ENCODE peak calls at places on chromosomes 1 and 21, in four cellular contexts. X, W, P and R are unnamed samples. For H3K27me3, the result is how much of the 10 kb centered on the place peaks cover.

GRCh38 chr21:31132574-31133242 is 94.4 kb upstream of the KRTAP19-8 start:
- DNase-seq in X (peak), W (no peak), P (no peak), R (no peak)

GRCh38 chr21:31182231-31183129 is 144.2 kb upstream of the KRTAP19-8 start:
- DNase-seq in X (no peak), W (no peak), P (no peak), R (no peak)

GRCh38 chr1:104380003-104380402 is 630.3 kb downstream of the AMY1C start:
- DNase-seq in X (no peak), W (no peak), P (no peak), R (no peak)

GRCh38 chr1:172916126-172916525 is 134.6 kb downstream of the TNFSF18 start:
- DNase-seq in X (no peak), W (no peak), P (no peak), R (no peak)

GRCh38 chr1:54714881-54715492 is 674 bp upstream of the TTC4 start:
- DNase-seq in X (no peak), W (no peak), P (no peak), R (peak)

GRCh38 chr1:143736562-143736961 is 235.2 kb downstream of the FAM72C start:
- DNase-seq in X (no peak), W (no peak), P (no peak), R (peak)

GRCh38 chr1:203673550-203674411 is 47.1 kb downstream of the ATP2B4 start:
- DNase-seq in X (peak), W (peak), P (peak), R (peak)

GRCh38 chr1:63523738-63524137 is 413 bp downstream of the EFCAB7 start:
- DNase-seq in X (no peak), W (peak), P (no peak), R (no peak)

GRCh38 chr1:10791117-10791951 is 5.1 kb downstream of the CASZ1 start:
- DNase-seq in X (no peak), W (no peak), P (peak), R (peak)

GRCh38 chr21:39972471-39972870 is 105.2 kb downstream of the PCP4 start:
- DNase-seq in X (no peak), W (no peak), P (no peak), R (no peak)

GRCh38 chr1:211488641-211489040 is 3.3 kb downstream of the RD3 start:
- DNase-seq in X (no peak), W (no peak), P (no peak), R (no peak)

GRCh38 chr1:66696771-66697170 is 55.5 kb upstream of the DYNLT5 start:
- DNase-seq in X (no peak), W (no peak), P (no peak), R (no peak)

GRCh38 chr1:171455967-171456366 is 29.4 kb upstream of the PRRC2C start:
- DNase-seq in X (no peak), W (no peak), P (no peak), R (no peak)

DNA sequence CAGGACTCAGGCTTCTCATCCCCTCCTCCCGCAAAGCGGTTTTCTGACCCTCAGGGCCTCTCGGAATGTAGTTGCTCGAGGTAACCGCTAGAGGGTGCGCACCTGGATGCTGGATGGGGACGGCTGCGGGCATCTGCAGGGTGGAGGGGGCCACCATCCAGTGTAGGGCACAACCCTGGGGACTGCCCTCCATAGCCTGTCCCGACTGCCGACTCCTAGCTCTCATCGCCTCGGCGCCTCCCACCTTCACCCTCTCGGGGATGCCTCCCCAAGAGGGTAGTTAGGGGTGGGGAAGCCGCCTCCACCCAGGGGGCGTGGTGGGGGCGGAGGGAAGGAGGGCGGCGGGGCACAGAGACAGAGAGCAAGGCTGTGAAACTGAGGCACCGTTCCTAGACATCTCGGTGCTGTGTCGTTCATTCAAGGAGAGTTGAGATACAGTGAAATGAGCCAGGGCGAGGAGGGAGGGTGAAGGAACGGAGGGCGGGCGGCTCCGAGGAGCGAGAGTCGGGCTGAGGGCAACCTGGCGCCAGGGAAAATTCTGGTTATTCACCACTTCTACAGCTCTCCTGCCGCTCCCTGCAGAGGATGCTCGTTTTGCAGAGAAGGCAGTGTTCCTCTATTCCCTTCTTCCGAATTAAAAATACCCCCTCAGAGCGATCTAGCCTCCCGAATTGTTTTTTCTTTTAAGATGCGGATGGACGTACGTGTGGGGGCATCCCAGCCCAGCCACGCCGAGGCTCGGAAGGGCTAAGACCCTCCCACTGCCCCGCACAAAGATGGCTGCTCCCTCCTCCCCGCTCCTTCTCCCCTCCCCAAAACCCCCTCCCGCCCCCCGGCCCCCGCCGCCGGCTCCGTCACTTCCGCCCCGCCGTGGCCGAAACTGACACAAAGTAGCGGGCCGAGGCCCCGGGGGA is at the start of gene ATP8B2:
- DNase-seq in X (peak), W (peak), P (peak), R (peak)
- H3K27me3 ChIP-seq in X (under half), W (under half), P (under half), R (under half)

DNA sequence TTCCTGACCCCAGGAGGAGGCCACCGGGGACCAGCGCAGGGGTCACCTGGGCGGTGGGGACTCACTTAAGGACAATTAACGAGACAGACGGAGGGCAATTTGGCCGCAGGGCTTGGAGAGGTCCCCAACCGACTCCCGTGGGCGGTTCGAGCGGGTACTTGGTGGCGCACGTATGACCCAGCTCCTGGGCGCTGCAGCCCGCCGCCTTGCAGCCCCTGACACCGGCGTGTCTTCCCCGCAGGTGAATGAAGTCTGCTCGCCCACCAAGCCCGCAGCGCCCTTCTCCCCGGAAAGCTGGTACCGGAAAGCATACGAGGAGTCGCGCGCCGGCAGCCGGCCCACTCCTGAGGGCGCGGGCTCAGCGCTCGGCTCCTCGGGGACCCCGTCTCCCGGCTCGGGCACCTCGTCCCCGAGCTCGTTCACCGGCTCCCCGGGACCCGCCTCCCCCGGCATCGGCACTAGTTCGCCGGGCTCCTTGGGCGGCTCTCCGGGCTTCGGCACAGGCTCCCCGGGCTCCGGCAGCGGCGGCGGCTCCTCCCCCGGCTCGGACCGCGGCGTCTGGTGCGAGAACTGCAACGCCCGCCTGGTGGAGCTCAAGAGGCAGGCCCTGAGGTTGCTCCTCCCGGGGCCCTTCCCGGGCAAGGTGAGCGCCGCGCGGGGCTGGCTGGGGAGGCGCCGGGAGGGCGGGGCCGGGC is 1.4 kb downstream of the KIF26B start:
- DNase-seq in X (peak), W (peak), P (peak), R (peak)
- H3K4me3 ChIP-seq in X (peak), W (peak), P (peak), R (peak)

DNA sequence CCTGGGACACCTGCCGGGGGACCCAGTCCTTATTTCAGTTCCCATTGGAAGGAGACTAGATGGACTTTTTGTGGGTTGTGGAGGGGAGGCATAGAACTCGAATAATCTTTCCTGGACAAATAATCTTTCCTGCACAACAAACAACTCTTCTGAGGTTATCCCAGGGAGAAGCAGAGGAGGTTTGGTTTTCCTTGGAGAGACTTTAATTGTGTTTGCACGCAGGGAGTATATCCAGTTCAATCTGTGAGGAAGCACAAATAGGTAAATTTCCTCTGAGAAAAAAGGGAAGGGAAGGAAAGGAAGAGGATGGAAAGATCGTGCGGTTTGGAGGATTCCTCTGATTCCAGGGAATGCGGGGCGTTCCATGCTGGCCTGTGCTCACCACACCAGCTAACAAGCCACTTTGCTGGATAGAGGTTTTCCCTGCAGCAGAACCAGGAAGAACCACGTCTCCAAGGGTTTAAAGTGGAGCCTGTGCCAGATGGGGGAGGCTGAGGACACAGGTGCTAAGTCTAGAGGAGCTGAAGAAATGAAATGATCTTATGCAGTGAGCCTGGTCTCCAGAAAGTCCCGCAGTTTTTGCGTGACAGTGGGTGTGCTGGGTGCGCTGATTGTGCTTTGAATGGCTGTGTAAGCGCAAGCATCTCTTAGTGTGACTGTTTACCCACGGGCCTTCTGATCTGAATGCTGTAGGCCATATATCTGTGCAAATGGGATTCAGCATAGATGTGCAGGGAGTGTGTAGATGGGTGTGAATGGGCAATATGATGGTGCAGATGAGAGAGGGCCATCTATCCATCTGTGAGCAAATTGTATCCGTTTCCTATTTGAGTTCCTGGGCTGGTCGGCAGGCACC is 7.5 kb downstream of the PAX7 start:
- DNase-seq in X (no peak), W (no peak), P (no peak), R (peak)
- H3K27me3 ChIP-seq in X (half or more), W (half or more), P (half or more), R (half or more)

GRCh38 chr1:109667452-109668122 is at the start of gene GSTM2:
- DNase-seq in X (peak), W (peak), P (peak), R (peak)

GRCh38 chr1:109671067-109671466 is 3.2 kb downstream of the GSTM2 start:
- DNase-seq in X (no peak), W (no peak), P (no peak), R (peak)

GRCh38 chr1:109668123-109668800 is 405 bp downstream of the GSTM2 start:
- DNase-seq in X (no peak), W (no peak), P (no peak), R (no peak)

GRCh38 chr1:109664671-109665070 is 3.2 kb upstream of the GSTM2 start:
- DNase-seq in X (no peak), W (no peak), P (no peak), R (no peak)

DNA sequence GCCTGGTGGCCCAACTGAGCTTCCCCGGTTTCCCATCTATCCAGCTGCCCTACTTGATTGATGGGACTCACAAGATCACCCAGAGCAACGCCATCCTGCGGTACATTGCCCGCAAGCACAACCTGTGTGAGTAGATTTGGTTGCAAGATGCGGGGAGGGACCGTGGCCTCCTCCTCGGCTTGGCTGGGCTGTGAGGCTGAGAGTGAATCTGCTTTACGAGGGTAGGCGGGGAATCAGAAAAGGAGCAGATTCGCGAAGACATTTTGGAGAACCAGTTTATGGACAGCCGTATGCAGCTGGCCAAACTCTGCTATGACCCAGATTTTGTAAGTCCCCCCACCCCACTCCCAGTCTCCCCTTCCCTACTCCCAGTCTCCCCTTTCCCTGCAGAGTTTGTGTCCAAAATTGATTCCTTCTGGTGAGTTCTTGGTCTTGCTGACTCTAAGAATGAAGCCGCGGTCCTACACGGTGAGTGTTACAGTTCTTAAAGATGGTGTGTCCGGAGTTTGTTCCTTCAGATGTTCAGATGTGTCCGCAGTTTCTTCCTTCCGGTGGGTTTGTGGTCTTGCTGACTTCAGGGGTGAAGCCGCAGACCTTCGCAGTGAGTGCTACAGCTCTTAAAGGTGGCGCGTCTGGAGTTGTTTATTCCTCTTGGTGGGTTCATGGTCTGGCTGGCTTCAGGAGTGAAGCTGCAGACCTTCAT is 1.5 kb downstream of the GSTM2 start:
- DNase-seq in X (no peak), W (no peak), P (no peak), R (peak)
- H3K4me3 ChIP-seq in X (no peak), W (no peak), P (no peak), R (no peak)

GRCh38 chr1:53062731-53063591 is 948 bp downstream of the PODN start:
- DNase-seq in X (no peak), W (no peak), P (peak), R (peak)
- H3K27me3 ChIP-seq in X (under half), W (under half), P (under half), R (half or more)

DNA sequence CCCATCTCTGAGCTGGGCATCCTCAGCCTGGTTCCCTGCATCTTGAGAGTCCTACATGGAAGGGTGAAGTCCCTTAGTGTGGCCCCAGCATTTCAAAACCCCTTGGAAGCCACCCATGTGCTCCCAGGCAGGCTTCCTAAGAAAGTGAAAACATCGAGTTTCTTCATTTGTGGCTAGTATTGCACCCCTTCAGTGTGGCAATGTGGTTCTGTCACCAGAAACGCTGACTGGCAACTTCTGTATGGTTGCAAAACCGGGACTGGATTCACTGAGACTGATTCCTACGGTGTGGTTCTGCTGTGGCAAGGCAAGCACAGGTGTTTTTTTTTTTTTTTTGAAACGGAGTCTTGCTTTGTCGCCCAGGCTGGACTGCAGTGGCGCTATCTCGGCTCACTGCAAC is 9.0 kb upstream of the IFNGR2 start:
- DNase-seq in X (no peak), W (no peak), P (no peak), R (no peak)
- H3K4me3 ChIP-seq in X (no peak), W (no peak), P (no peak), R (no peak)

GRCh38 chr1:169683661-169684060 is 27.8 kb downstream of the SELL start:
- DNase-seq in X (peak), W (no peak), P (no peak), R (no peak)
- H3K27me3 ChIP-seq in X (under half), W (under half), P (under half), R (under half)